ENCODE peak calls at places on chromosome 10, in five cellular contexts. B is H1, T is GM23338, P is sigmoid colon, K is HepG2. F is an unnamed sample.
A peak's percentile ranks its signal among the peaks of the same experiment; 100 is the strongest.

GRCh38 chr10:32413513-32413912 is 32.4 kb upstream of the CCDC7 start:
- DNase-seq in K (no peak), P (no peak), T (no peak), B (no peak), F (no peak)

GRCh38 chr10:79444243-79445119 is 943 bp downstream of the ZCCHC24 start:
- DNase-seq in B (no peak), P (peak; percentile 89), T (peak; percentile 80), K (no peak), F (peak; percentile 63)

GRCh38 chr10:72096115-72097000 is 8.0 kb upstream of the SPOCK2 start:
- DNase-seq in P (no peak), T (no peak), K (peak; percentile 72), B (no peak), F (no peak)

GRCh38 chr10:12852732-12853131 is 148.8 kb downstream of the CCDC3 start:
- DNase-seq in T (no peak), K (no peak), P (no peak), B (no peak), F (no peak)

GRCh38 chr10:113822174-113822573 is 31.7 kb downstream of the DCLRE1A start:
- DNase-seq in K (no peak), T (no peak), B (no peak), P (no peak), F (no peak)

GRCh38 chr10:110273474-110273873 is 31.2 kb downstream of the SMNDC1 start:
- DNase-seq in T (no peak), P (peak; percentile 95), B (no peak), K (peak; percentile 39), F (no peak)

GRCh38 chr10:132407846-132408278 is 10.9 kb downstream of the PWWP2B start:
- DNase-seq in K (no peak), T (peak; percentile 91), B (no peak), P (peak; percentile 87), F (no peak)

GRCh38 chr10:115914475-115914874 is 358.5 kb downstream of the GFRA1 start:
- DNase-seq in P (no peak), K (no peak), B (no peak), T (no peak), F (no peak)

GRCh38 chr10:60427148-60427547 is 37.5 kb upstream of the ANK3 start:
- DNase-seq in K (no peak), B (no peak), P (no peak), T (no peak), F (no peak)

GRCh38 chr10:63133056-63133786 is at the start of gene NRBF2:
- DNase-seq in P (peak; percentile 99), K (peak; percentile 97), B (peak; percentile 94), T (peak; percentile 99), F (peak; percentile 78)

GRCh38 chr10:78754269-78755074 is 314.3 kb upstream of the ZMIZ1 start:
- DNase-seq in K (peak; percentile 52), T (peak; percentile 46), B (no peak), P (no peak), F (no peak)

GRCh38 chr10:74081192-74081803 is 69.3 kb downstream of the AP3M1 start:
- DNase-seq in K (peak; percentile 50), B (no peak), P (peak; percentile 69), T (peak; percentile 75), F (no peak)

GRCh38 chr10:100939763-100940344 is 27.1 kb downstream of the SLF2 start:
- DNase-seq in B (no peak), P (no peak), T (no peak), K (no peak), F (no peak)

GRCh38 chr10:100945754-100946153 is 23.6 kb upstream of the SEMA4G start:
- DNase-seq in K (no peak), T (no peak), B (no peak), P (no peak), F (no peak)

GRCh38 chr10:100943508-100943907 is 25.8 kb upstream of the SEMA4G start:
- DNase-seq in T (no peak), K (no peak), B (no peak), P (no peak), F (no peak)

GRCh38 chr10:100942229-100942628 is 27.1 kb upstream of the SEMA4G start:
- DNase-seq in K (no peak), P (no peak), B (no peak), T (no peak), F (no peak)
- TF ChIP-seq POLR2AphosphoS5 in K (no peak), P (no peak), B (no peak), T (no peak), F (no peak)

DNA sequence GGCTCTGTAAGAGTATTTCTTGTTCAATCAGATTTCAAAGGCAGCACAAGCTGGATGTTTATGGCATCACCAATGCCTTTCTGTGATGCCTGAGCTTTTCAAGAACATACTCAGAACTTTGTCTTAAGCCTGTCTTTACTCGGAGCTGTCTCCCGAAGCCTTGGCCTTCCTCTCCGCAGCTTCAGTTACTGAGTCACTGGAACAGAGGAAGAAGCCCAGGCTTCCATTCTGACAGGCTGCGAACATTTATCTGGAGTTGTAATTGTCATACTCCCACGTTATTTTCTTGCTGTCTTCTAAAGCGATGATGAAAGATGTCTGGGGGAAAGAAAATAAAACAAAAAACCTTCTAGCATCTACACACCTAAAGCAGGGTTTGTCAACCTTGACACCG is 43.9 kb downstream of the GRK5 start:
- DNase-seq in K (no peak), B (no peak), T (no peak), P (peak; percentile 88), F (no peak)
- TF ChIP-seq POLR2AphosphoS5 in K (no peak), B (no peak), T (no peak), P (peak; percentile 93), F (no peak)

GRCh38 chr10:104291439-104291951 is 22.5 kb downstream of the GSTO2 start:
- DNase-seq in P (peak; percentile 95), T (peak; percentile 95), K (peak; percentile 78), B (peak; percentile 62), F (peak; percentile 71)
- TF ChIP-seq POLR2AphosphoS5 in P (no peak), T (no peak), K (no peak), B (peak; percentile 22), F (no peak)

GRCh38 chr10:125029584-125030242 is 87.8 kb downstream of the ZRANB1 start:
- DNase-seq in T (no peak), P (no peak), K (no peak), B (no peak), F (no peak)
- TF ChIP-seq POLR2AphosphoS5 in T (no peak), P (no peak), K (no peak), B (no peak), F (no peak)

F was measured in GM12892.